ENCODE peak calls at places on chromosomes 2 and 18, in six cellular contexts. D is ovary; M is lower leg skin; K is CD4-positive, alpha-beta T cell; W is dorsolateral prefrontal cortex; I is WTC11. F is an unnamed sample.

GRCh38 chr2:120204022-120204405 is 19.2 kb downstream of the TMEM185B start:
- DNase-seq in I (no peak), K (no peak), W (no peak), D (no peak), M (no peak), F (no peak)

GRCh38 chr2:25306767-25307368 is 34.9 kb downstream of the DNMT3A start:
- DNase-seq in K (no peak), W (no peak), D (no peak), I (no peak), M (no peak), F (no peak)

GRCh38 chr2:159807183-159808037 is 9.4 kb upstream of the CD302 start:
- DNase-seq in W (no peak), M (no peak), I (peak), K (no peak), D (no peak), F (peak)

GRCh38 chr2:46471-47345 is at the start of gene FAM110C:
- DNase-seq in W (peak), D (peak), M (peak), K (peak), I (peak), F (no peak)

GRCh38 chr2:204027105-204027504 is 90.5 kb downstream of the ICOS start:
- DNase-seq in K (no peak), I (no peak), D (no peak), M (no peak), W (no peak), F (no peak)

GRCh38 chr2:102106133-102106556 is 36.4 kb upstream of the IL1R1 start:
- DNase-seq in K (no peak), D (no peak), I (no peak), W (no peak), M (no peak), F (no peak)

GRCh38 chr2:1051075-1051474 is 100.4 kb downstream of the SNTG2 start:
- DNase-seq in M (no peak), I (no peak), D (no peak), W (no peak), K (no peak), F (no peak)

GRCh38 chr2:112047537-112048235 is 7.4 kb upstream of the TMEM87B start:
- DNase-seq in M (no peak), K (no peak), I (no peak), D (no peak), W (no peak), F (no peak)

GRCh38 chr2:195202163-195202845 is 454.7 kb upstream of the SLC39A10 start:
- DNase-seq in K (no peak), W (no peak), D (no peak), I (no peak), M (no peak), F (no peak)

GRCh38 chr2:224268441-224268840 is 133.5 kb downstream of the FAM124B start:
- DNase-seq in D (no peak), M (no peak), I (no peak), W (no peak), K (no peak), F (no peak)

GRCh38 chr2:189142893-189143759 is 36.4 kb downstream of the COL5A2 start:
- DNase-seq in D (no peak), I (peak), M (no peak), K (peak), W (no peak), F (no peak)

GRCh38 chr18:4058179-4058578 is 396.9 kb downstream of the DLGAP1 start:
- DNase-seq in K (no peak), I (no peak), W (no peak), D (no peak), M (no peak), F (no peak)

GRCh38 chr18:24234330-24234729 is 95.5 kb downstream of the CABYR start:
- DNase-seq in W (no peak), K (no peak), M (no peak), D (no peak), I (no peak), F (no peak)

GRCh38 chr2:15389326-15389700 is 171.8 kb downstream of the NBAS start:
- DNase-seq in D (no peak), M (no peak), K (no peak), I (no peak), W (no peak), F (no peak)

GRCh38 chr2:15378148-15378908 is 182.8 kb downstream of the NBAS start:
- DNase-seq in M (no peak), I (no peak), D (no peak), W (no peak), K (no peak), F (no peak)

GRCh38 chr2:15385184-15385583 is 175.9 kb downstream of the NBAS start:
- DNase-seq in D (no peak), K (no peak), M (no peak), W (no peak), I (no peak), F (no peak)

GRCh38 chr2:15388406-15389325 is 172.5 kb downstream of the NBAS start:
- DNase-seq in K (no peak), M (no peak), D (no peak), W (no peak), I (no peak), F (no peak)

DNA sequence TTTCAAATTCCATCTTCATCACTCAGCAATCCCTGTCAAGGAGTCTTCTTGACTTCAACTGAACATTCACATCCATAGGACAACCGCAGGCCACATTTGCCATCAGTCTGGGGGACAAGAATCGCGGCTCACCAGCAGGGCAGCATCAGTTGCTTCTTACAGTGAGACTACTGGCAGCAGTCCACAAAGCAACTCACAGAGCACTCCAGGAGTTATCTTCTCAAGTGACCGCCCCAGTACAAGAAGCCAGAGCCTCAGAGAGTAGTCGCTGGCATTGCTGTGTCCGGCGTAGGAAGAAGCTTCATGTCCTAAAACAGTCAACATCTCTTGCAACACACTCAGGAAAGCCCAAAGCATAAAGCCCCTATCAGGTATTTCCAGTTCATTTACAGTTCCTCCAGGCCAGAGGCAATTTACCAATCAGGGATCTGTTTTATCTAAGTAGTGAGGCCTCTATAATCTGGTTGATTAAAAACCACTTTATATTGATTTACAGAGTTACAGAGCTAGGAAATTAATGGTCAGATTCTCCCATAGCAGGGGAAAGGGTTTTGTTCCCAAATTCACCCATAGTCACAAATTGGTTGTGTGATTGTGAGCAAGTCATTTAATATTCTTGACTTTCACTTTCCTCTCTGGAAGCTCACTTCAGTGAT is 177.3 kb downstream of the NBAS start:
- DNase-seq in D (no peak), W (no peak), M (no peak), K (no peak), I (no peak), F (no peak)
- TF ChIP-seq CTCF in D (no peak), W (no peak), M (no peak), K (no peak), I (no peak), F (no peak)

DNA sequence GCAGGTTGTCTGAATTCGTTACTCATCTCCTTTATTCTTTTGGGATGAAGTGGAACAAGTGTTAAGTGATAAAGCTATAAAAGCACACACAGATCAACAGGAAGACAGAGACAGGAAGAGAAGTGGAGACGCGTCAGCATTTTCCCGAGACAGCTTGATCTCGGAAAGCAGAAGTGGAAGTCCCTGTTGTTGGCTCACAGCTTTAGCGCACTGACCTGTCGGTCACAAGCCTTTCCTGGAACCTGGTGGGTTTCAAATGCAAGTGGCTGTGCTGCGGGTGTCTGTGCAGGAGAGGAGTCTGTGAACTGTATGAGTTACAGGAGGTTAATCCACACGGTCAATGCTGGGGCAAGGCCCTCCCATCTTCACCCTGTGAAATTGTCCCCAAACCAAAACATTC is 116.6 kb upstream of the PELI1 start:
- DNase-seq in W (no peak), M (peak), I (no peak), K (no peak), D (no peak), F (no peak)
- TF ChIP-seq CTCF in W (no peak), M (no peak), I (no peak), K (no peak), D (no peak), F (no peak)

GRCh38 chr18:48316177-48316576 is 93.0 kb downstream of the ZBTB7C start:
- DNase-seq in K (no peak), M (no peak), W (no peak), D (no peak), I (no peak), F (no peak)

GRCh38 chr18:48320639-48320945 is 88.6 kb downstream of the ZBTB7C start:
- DNase-seq in K (no peak), D (no peak), M (no peak), W (no peak), I (no peak), F (no peak)

GRCh38 chr18:48318481-48318880 is 90.7 kb downstream of the ZBTB7C start:
- DNase-seq in I (peak), W (no peak), D (no peak), M (no peak), K (no peak), F (no peak)

GRCh38 chr18:48319796-48320638 is 89.2 kb downstream of the ZBTB7C start:
- DNase-seq in M (no peak), W (no peak), I (no peak), K (no peak), D (no peak), F (no peak)

DNA sequence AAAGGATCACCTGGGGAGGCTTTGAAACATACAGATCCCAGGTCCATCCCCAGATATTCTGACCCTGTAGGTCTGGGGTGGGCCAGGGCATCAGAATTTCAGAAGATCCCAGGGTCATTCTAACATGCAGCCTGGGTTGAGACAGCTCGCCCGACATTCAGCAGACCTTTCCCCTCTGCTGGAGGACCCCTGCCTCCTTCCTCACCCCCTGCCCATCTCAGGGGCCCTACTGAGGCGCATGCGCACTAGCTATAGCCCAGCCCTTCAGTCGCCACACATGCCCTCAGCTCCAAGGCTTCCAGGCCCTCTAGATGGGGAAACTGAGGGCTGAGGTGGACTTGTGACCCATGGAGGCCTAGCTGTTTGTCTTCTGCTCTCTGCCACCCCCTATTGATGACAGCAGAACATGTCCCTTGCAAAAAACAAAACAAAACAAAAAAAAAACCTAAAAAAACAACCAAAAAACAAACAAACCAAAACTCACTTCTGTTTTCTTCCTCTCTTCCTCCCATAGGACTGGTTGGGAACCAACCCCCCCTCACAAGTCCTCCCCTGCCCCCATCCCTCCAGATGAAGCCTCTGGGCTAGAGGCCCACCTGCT is 91.3 kb downstream of the ZBTB7C start:
- DNase-seq in I (no peak), M (no peak), D (no peak), K (no peak), W (no peak), F (no peak)
- TF ChIP-seq CTCF in I (no peak), M (no peak), D (no peak), K (no peak), W (no peak), F (peak)

GRCh38 chr2:74181739-74182138 is 3.1 kb upstream of the MOB1A start:
- DNase-seq in W (no peak), M (peak), K (no peak), I (no peak), D (no peak), F (no peak)

GRCh38 chr2:74178211-74179062 is at the start of gene MOB1A:
- DNase-seq in W (peak), M (peak), I (peak), D (peak), K (peak), F (peak)

GRCh38 chr2:74174909-74175308 is 3.8 kb downstream of the MOB1A start:
- DNase-seq in W (no peak), D (no peak), M (no peak), K (no peak), I (no peak), F (no peak)

GRCh38 chr2:74177697-74178096 is 982 bp downstream of the MOB1A start:
- DNase-seq in M (no peak), I (no peak), W (no peak), D (no peak), K (no peak), F (no peak)

GRCh38 chr2:74179063-74179865 is 585 bp upstream of the MOB1A start:
- DNase-seq in M (no peak), I (no peak), W (no peak), D (peak), K (no peak), F (no peak)
- TF ChIP-seq CTCF in M (no peak), I (no peak), W (peak), D (no peak), K (peak), F (peak)

DNA sequence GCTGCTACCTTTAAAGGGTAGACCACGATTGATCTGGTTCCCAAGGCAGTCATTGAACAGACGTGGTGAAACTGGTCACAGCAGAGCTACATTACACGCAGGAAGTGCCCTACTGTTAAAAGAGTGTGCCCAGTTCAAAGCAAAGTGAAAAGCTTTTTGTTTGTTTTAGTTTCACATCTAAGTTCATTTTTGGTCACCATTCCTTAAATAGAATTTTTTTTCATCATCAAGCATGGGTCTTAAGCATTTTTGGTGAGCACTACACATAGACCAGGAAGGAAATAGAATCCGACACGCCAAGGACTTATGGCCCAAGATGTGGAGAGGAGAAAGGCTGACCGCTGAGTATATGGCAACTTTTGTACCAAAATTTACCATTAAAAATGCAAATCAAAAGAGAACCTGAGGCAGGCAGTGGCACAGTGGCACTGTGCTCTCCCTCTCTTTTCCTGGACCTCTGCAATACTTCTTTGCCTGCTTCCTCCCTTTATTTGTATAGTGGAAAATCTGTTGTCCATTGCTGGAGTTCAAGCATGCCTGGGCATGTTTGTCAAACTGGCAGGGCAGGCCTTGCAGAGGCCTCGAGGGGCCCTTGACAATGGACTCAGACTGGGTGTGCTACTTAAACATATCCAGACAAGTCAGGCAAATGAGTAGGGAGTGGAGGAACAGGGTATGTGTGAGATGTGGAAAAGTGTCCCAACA is 42.6 kb upstream of the HNRNPA3 start:
- DNase-seq in D (no peak), M (peak), W (no peak), K (no peak), I (no peak), F (no peak)
- TF ChIP-seq CTCF in D (no peak), M (no peak), W (no peak), K (no peak), I (no peak), F (no peak)

GRCh38 chr18:39732918-39733317 is 2167.3 kb upstream of the CELF4 start:
- DNase-seq in K (no peak), W (no peak), D (no peak), M (no peak), I (no peak), F (no peak)
- TF ChIP-seq CTCF in K (no peak), W (no peak), D (no peak), M (no peak), I (no peak), F (peak)

GRCh38 chr2:235504459-235505200 is 10.8 kb downstream of the AGAP1 start:
- DNase-seq in D (no peak), W (peak), I (no peak), M (no peak), K (no peak), F (no peak)
- TF ChIP-seq CTCF in D (no peak), W (peak), I (no peak), M (no peak), K (no peak), F (no peak)

F was measured in neural crest cell.